ENCODE peak calls at places on chromosome X, in seven cellular contexts. R, I, U, H, W, P and Y are unnamed samples. For H3K4me1, the result is how much of the 10 kb centered on the place peaks cover.

GRCh38 chrX:97326456-97326855 is 442.7 kb downstream of the RPA4 start:
- DNase-seq in R (no peak), I (no peak), U (no peak), H (no peak), W (no peak), P (no peak), Y (peak)

GRCh38 chrX:31590581-31591113 is 518.8 kb upstream of the FTHL17 start:
- DNase-seq in R (no peak), I (no peak), U (no peak), H (peak), W (no peak), P (peak), Y (no peak)

GRCh38 chrX:139762400-139763183 is 54.6 kb upstream of the MCF2 start:
- DNase-seq in R (no peak), I (no peak), U (no peak), H (no peak), W (no peak), P (no peak), Y (no peak)

GRCh38 chrX:40552768-40553167 is 28.0 kb upstream of the ATP6AP2 start:
- DNase-seq in R (peak), I (no peak), U (no peak), H (no peak), W (peak), P (peak), Y (peak)

GRCh38 chrX:109312757-109313156 is 169.1 kb downstream of the GUCY2F start:
- DNase-seq in R (no peak), I (no peak), U (no peak), H (no peak), W (no peak), P (no peak), Y (no peak)

GRCh38 chrX:99798951-99799350 is 611.1 kb downstream of the PCDH19 start:
- DNase-seq in R (no peak), I (no peak), U (no peak), H (no peak), W (no peak), P (no peak), Y (no peak)

GRCh38 chrX:19512961-19513360 is 2.3 kb downstream of the MAP3K15 start:
- DNase-seq in R (no peak), I (no peak), U (no peak), H (no peak), W (no peak), P (no peak), Y (no peak)

GRCh38 chrX:2748171-2748814 is 3.5 kb upstream of the XG start:
- DNase-seq in R (no peak), I (no peak), U (no peak), H (peak), W (no peak), P (no peak), Y (no peak)

GRCh38 chrX:10158279-10158939 is 1.6 kb downstream of the CLCN4 start:
- DNase-seq in R (no peak), I (no peak), U (peak), H (no peak), W (peak), P (no peak), Y (peak)

GRCh38 chrX:129581904-129582303 is 41.8 kb downstream of the OCRL start:
- DNase-seq in R (no peak), I (no peak), U (no peak), H (no peak), W (no peak), P (no peak), Y (no peak)

GRCh38 chrX:3244955-3245354 is 101.5 kb downstream of the MXRA5 start:
- DNase-seq in R (peak), I (no peak), U (no peak), H (peak), W (no peak), P (peak), Y (no peak)

GRCh38 chrX:13064599-13065143 is 20.3 kb upstream of the FAM9C start:
- DNase-seq in R (peak), I (no peak), U (no peak), H (no peak), W (no peak), P (no peak), Y (no peak)

GRCh38 chrX:51336584-51336983 is 4.0 kb downstream of the NUDT10 start:
- DNase-seq in R (peak), I (peak), U (no peak), H (peak), W (peak), P (peak), Y (peak)

GRCh38 chrX:135273162-135273561 is 21.3 kb downstream of the ETDA start:
- DNase-seq in R (no peak), I (no peak), U (no peak), H (no peak), W (peak), P (no peak), Y (no peak)

GRCh38 chrX:30904632-30905031 is 15.6 kb upstream of the TAB3 start:
- DNase-seq in R (no peak), I (no peak), U (no peak), H (peak), W (no peak), P (no peak), Y (no peak)

GRCh38 chrX:15985937-15986336 is 131.3 kb upstream of the AP1S2 start:
- DNase-seq in R (no peak), I (no peak), U (no peak), H (peak), W (no peak), P (peak), Y (no peak)

GRCh38 chrX:817759-818158 is 187.2 kb downstream of the SHOX start:
- DNase-seq in R (no peak), I (no peak), U (no peak), H (no peak), W (no peak), P (no peak), Y (no peak)

GRCh38 chrX:1754077-1754476 is 139.2 kb downstream of the ASMT start:
- DNase-seq in R (no peak), I (no peak), U (no peak), H (no peak), W (no peak), P (no peak), Y (no peak)

GRCh38 chrX:121755541-121755940 is 708.1 kb downstream of the GLUD2 start:
- DNase-seq in R (peak), I (no peak), U (peak), H (peak), W (peak), P (no peak), Y (no peak)

GRCh38 chrX:153970398-153971123 is 1.1 kb downstream of the HCFC1 start:
- DNase-seq in R (peak), I (no peak), U (peak), H (peak), W (peak), P (peak), Y (peak)

GRCh38 chrX:122046815-122047214 is 999.4 kb downstream of the GLUD2 start:
- DNase-seq in R (no peak), I (no peak), U (no peak), H (peak), W (no peak), P (no peak), Y (no peak)

GRCh38 chrX:153441296-153441695 is 4.6 kb downstream of the TREX2 start:
- DNase-seq in R (no peak), I (no peak), U (no peak), H (peak), W (no peak), P (no peak), Y (no peak)

GRCh38 chrX:110985470-110985869 is 110.5 kb upstream of the PAK3 start:
- DNase-seq in R (no peak), I (no peak), U (no peak), H (peak), W (no peak), P (peak), Y (no peak)

GRCh38 chrX:31251336-31251735 is 179.5 kb upstream of the FTHL17 start:
- DNase-seq in R (no peak), I (no peak), U (no peak), H (no peak), W (no peak), P (no peak), Y (no peak)

GRCh38 chrX:101397779-101398178 is 7.0 kb downstream of the RPL36A start:
- DNase-seq in R (no peak), I (no peak), U (no peak), H (no peak), W (no peak), P (no peak), Y (no peak)

GRCh38 chrX:17591741-17592110 is 145.6 kb upstream of the SCML1 start:
- DNase-seq in R (no peak), I (no peak), U (no peak), H (peak), W (no peak), P (peak), Y (no peak)

GRCh38 chrX:15416133-15416993 is 32.1 kb upstream of the VEGFD start:
- DNase-seq in R (peak), I (no peak), U (no peak), H (no peak), W (no peak), P (no peak), Y (peak)

GRCh38 chrX:42577936-42578335 is 200.0 kb downstream of the PPP1R2C start:
- DNase-seq in R (no peak), I (no peak), U (no peak), H (no peak), W (no peak), P (no peak), Y (no peak)

DNA sequence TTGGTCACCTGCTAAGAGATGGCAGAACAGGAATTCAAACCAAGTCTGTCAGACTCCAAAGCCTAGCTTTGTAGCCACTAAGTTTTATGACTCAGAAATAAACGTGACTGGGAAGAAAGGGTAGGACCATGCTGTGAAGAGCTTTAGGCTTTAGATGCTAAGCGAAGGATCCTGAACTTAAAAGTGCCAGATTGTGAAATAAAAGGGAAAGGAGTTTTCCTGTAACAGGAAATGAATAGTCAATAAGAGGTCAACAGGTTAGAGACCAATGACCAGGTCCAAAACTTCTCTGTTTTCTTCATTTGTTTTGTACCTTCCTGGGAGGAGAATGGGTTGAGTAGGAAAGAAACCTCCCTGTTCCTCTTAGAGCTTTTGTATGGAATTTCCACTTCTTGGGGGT is 98.8 kb upstream of the EOLA2 start:
- DNase-seq in R (no peak), I (no peak), U (no peak), H (no peak), W (no peak), P (peak), Y (no peak)
- H3K4me2 ChIP-seq in R (peak), I (peak), U (peak), H (no peak), W (no peak), P (peak), Y (no peak)

GRCh38 chrX:151088221-151088620 is 88.2 kb upstream of the GPR50 start:
- DNase-seq in R (no peak), I (no peak), U (no peak), H (peak), W (no peak), P (no peak), Y (no peak)
- H3K4me1 ChIP-seq in R (under half), I (under half), U (under half), H (under half), W (under half), P (under half), Y (under half)

DNA sequence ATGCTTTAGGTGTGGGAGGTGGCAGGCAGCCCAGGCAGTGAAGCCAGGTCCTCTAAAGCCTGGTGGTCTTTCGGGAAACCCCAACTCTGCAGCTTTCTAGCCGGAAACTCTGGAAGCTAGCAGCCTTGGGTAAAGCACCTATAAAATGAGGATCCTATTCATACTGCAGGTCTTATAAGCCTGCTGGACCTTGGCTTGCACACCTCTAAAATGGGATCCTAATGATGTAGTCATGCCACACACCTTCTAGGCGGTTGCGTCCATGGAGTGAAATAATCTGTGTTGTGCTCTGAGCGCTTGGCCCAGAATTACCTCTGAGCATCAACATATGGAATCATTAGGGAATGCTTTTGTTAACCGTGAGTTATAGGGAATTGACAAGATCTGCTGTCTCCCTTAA is 36.0 kb upstream of the STS start:
- DNase-seq in R (no peak), I (no peak), U (no peak), H (no peak), W (no peak), P (no peak), Y (peak)
- H3K4me2 ChIP-seq in R (no peak), I (no peak), U (no peak), H (no peak), W (no peak), P (no peak), Y (peak)

DNA sequence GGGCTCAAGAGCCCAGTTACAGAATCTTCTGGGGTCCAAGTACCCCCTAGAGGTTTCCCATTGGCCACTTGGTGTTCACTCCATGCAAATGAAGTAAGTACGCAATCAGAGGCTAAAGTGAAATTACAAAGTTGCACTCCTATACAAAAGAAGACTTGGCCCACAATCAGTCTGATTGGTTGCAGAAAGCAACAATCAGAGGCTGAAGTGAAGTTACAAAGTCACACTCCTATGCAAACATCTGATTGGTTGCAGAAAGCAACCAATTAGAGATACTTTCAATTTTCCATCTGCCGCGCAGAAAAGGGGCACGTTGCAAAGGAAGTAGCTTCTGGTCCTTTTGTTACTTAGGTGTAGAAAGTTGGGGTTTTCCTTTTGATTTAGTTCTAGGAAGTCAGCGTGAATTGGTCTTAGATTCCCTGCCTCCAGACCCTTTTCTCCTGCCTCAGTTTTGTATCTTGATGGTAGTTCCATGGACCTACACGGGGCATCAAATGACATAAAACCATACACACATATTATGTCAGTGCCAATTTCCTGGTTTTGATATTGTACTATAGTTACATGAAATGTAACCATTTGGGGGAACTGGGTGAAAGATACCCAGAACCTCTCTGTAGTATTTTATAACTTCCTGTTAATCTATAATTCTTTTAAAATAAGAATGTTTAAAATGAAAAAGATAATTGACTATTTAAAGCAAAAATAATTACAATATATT is 12.4 kb upstream of the PIN4 start:
- DNase-seq in R (no peak), I (no peak), U (no peak), H (no peak), W (no peak), P (no peak), Y (peak)
- H3K4me1 ChIP-seq in R (under half), I (under half), U (under half), H (under half), W (under half), P (under half), Y (under half)

DNA sequence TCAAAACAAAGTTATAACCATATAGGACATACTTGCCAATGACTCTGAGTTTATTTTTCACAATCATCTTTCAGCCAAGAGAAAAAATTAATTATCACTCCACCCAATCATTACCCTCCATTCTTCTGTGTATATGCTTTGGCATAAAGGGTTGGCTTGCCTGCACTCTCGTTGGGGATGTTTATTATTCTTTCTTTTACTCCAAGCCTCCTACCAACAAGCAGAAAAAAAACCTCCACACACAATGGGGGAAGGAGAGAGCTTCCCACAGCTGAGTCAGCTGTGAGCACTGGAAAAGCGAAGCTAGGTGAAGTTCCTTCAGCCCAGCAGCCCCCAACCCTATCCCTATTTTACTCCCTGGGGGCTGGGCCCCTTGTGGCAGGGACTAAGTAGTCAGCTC is 1.5 kb downstream of the OPHN1 start:
- DNase-seq in R (no peak), I (no peak), U (no peak), H (no peak), W (no peak), P (no peak), Y (no peak)
- H3K4me2 ChIP-seq in R (no peak), I (peak), U (peak), H (peak), W (no peak), P (peak), Y (no peak)

GRCh38 chrX:120299928-120300327 is 11.3 kb downstream of the TMEM255A start:
- DNase-seq in R (peak), I (no peak), U (no peak), H (peak), W (peak), P (peak), Y (no peak)

GRCh38 chrX:120302434-120302833 is 8.8 kb downstream of the TMEM255A start:
- DNase-seq in R (no peak), I (no peak), U (no peak), H (peak), W (peak), P (no peak), Y (peak)

GRCh38 chrX:120301497-120301896 is 9.8 kb downstream of the TMEM255A start:
- DNase-seq in R (no peak), I (no peak), U (no peak), H (peak), W (no peak), P (no peak), Y (no peak)

GRCh38 chrX:120304241-120304640 is 7.0 kb downstream of the TMEM255A start:
- DNase-seq in R (no peak), I (no peak), U (no peak), H (no peak), W (no peak), P (no peak), Y (no peak)

GRCh38 chrX:120301960-120302359 is 9.3 kb downstream of the TMEM255A start:
- DNase-seq in R (no peak), I (no peak), U (no peak), H (no peak), W (no peak), P (no peak), Y (no peak)
- H3K4me1 ChIP-seq in R (under half), I (under half), U (under half), H (under half), W (under half), P (under half), Y (under half)